ENCODE peak calls at places on chromosomes 1 and 21, in seven cellular contexts. One of them, this sample, is unnamed.

GRCh38 chr1:180185971-180186645 is 31.4 kb downstream of the QSOX1 start:
- DNase-seq in T-helper 2 cell: no peak
- DNase-seq in Right ventricle myocardium inferior: no peak
- DNase-seq in NCI-H510A: no peak
- DNase-seq in A172: no peak
- DNase-seq in WERI-Rb-1: no peak
- DNase-seq in uterus: no peak
- DNase-seq in this sample: no peak

GRCh38 chr1:15799928-15800835 is 7.3 kb downstream of the UQCRHL start:
- DNase-seq in T-helper 2 cell: no peak
- DNase-seq in Right ventricle myocardium inferior: no peak
- DNase-seq in NCI-H510A: peak
- DNase-seq in A172: peak
- DNase-seq in WERI-Rb-1: no peak
- DNase-seq in uterus: no peak
- DNase-seq in this sample: no peak

GRCh38 chr1:33710989-33711388 is 152.9 kb upstream of the HMGB4 start:
- DNase-seq in T-helper 2 cell: no peak
- DNase-seq in Right ventricle myocardium inferior: no peak
- DNase-seq in NCI-H510A: peak
- DNase-seq in A172: peak
- DNase-seq in WERI-Rb-1: no peak
- DNase-seq in uterus: no peak
- DNase-seq in this sample: no peak

GRCh38 chr1:24344090-24344742 is 25.1 kb downstream of the GRHL3 start:
- DNase-seq in T-helper 2 cell: no peak
- DNase-seq in Right ventricle myocardium inferior: peak
- DNase-seq in NCI-H510A: no peak
- DNase-seq in A172: no peak
- DNase-seq in WERI-Rb-1: no peak
- DNase-seq in uterus: no peak
- DNase-seq in this sample: no peak

GRCh38 chr1:223670458-223671159 is 5.1 kb upstream of the CAPN8 start:
- DNase-seq in T-helper 2 cell: peak
- DNase-seq in Right ventricle myocardium inferior: no peak
- DNase-seq in NCI-H510A: no peak
- DNase-seq in A172: peak
- DNase-seq in WERI-Rb-1: peak
- DNase-seq in uterus: no peak
- DNase-seq in this sample: no peak

GRCh38 chr1:89762431-89762800 is 58.4 kb upstream of the LRRC8D start:
- DNase-seq in T-helper 2 cell: peak
- DNase-seq in Right ventricle myocardium inferior: no peak
- DNase-seq in NCI-H510A: peak
- DNase-seq in A172: no peak
- DNase-seq in WERI-Rb-1: no peak
- DNase-seq in uterus: no peak
- DNase-seq in this sample: no peak

GRCh38 chr1:209789245-209789644 is 4.9 kb upstream of the C1orf74 start:
- DNase-seq in T-helper 2 cell: peak
- DNase-seq in Right ventricle myocardium inferior: no peak
- DNase-seq in NCI-H510A: no peak
- DNase-seq in A172: no peak
- DNase-seq in WERI-Rb-1: no peak
- DNase-seq in uterus: no peak
- DNase-seq in this sample: no peak

GRCh38 chr1:31624354-31625179 is 7.1 kb downstream of the HCRTR1 start:
- DNase-seq in T-helper 2 cell: no peak
- DNase-seq in Right ventricle myocardium inferior: no peak
- DNase-seq in NCI-H510A: no peak
- DNase-seq in A172: no peak
- DNase-seq in WERI-Rb-1: no peak
- DNase-seq in uterus: no peak
- DNase-seq in this sample: no peak

GRCh38 chr21:17527240-17527639 is 14.4 kb downstream of the CXADR start:
- DNase-seq in T-helper 2 cell: no peak
- DNase-seq in Right ventricle myocardium inferior: no peak
- DNase-seq in NCI-H510A: no peak
- DNase-seq in A172: peak
- DNase-seq in WERI-Rb-1: no peak
- DNase-seq in uterus: no peak
- DNase-seq in this sample: no peak

GRCh38 chr1:102174259-102174863 is 177.6 kb upstream of the OLFM3 start:
- DNase-seq in T-helper 2 cell: peak
- DNase-seq in Right ventricle myocardium inferior: no peak
- DNase-seq in NCI-H510A: no peak
- DNase-seq in A172: no peak
- DNase-seq in WERI-Rb-1: peak
- DNase-seq in uterus: no peak
- DNase-seq in this sample: no peak

GRCh38 chr1:50646526-50646925 is 223.3 kb upstream of the DMRTA2 start:
- DNase-seq in T-helper 2 cell: no peak
- DNase-seq in Right ventricle myocardium inferior: no peak
- DNase-seq in NCI-H510A: no peak
- DNase-seq in A172: no peak
- DNase-seq in WERI-Rb-1: no peak
- DNase-seq in uterus: no peak
- DNase-seq in this sample: no peak

GRCh38 chr1:231841616-231842344 is 215.2 kb downstream of the DISC1 start:
- DNase-seq in T-helper 2 cell: no peak
- DNase-seq in Right ventricle myocardium inferior: no peak
- DNase-seq in NCI-H510A: no peak
- DNase-seq in A172: peak
- DNase-seq in WERI-Rb-1: no peak
- DNase-seq in uterus: no peak
- DNase-seq in this sample: no peak

GRCh38 chr1:2985121-2985561 is 36.1 kb upstream of the ACTRT2 start:
- DNase-seq in T-helper 2 cell: no peak
- DNase-seq in Right ventricle myocardium inferior: peak
- DNase-seq in NCI-H510A: no peak
- DNase-seq in A172: no peak
- DNase-seq in WERI-Rb-1: no peak
- DNase-seq in uterus: no peak
- DNase-seq in this sample: no peak

GRCh38 chr1:31760901-31761470 is 3.2 kb downstream of the ADGRB2 start:
- DNase-seq in T-helper 2 cell: peak
- DNase-seq in Right ventricle myocardium inferior: peak
- DNase-seq in NCI-H510A: no peak
- DNase-seq in A172: peak
- DNase-seq in WERI-Rb-1: peak
- DNase-seq in uterus: peak
- DNase-seq in this sample: no peak

GRCh38 chr21:31716106-31716505 is 15.8 kb downstream of the SCAF4 start:
- DNase-seq in T-helper 2 cell: no peak
- DNase-seq in Right ventricle myocardium inferior: no peak
- DNase-seq in NCI-H510A: no peak
- DNase-seq in A172: no peak
- DNase-seq in WERI-Rb-1: no peak
- DNase-seq in uterus: no peak
- DNase-seq in this sample: no peak

GRCh38 chr1:227910506-227910905 is 37.2 kb downstream of the WNT9A start:
- DNase-seq in T-helper 2 cell: no peak
- DNase-seq in Right ventricle myocardium inferior: no peak
- DNase-seq in NCI-H510A: no peak
- DNase-seq in A172: no peak
- DNase-seq in WERI-Rb-1: no peak
- DNase-seq in uterus: no peak
- DNase-seq in this sample: no peak

GRCh38 chr1:84363019-84363418 is 35.3 kb upstream of the DNASE2B start:
- DNase-seq in T-helper 2 cell: no peak
- DNase-seq in Right ventricle myocardium inferior: no peak
- DNase-seq in NCI-H510A: peak
- DNase-seq in A172: no peak
- DNase-seq in WERI-Rb-1: no peak
- DNase-seq in uterus: no peak
- DNase-seq in this sample: no peak